ENCODE peak calls at places on chromosomes 1 and 21, in seven cellular contexts. Z is MCF 10A, R is RWPE1, K is ELR, F is fibroblast of lung, H is Right ventricle myocardium superior, P is left kidney. T is an unnamed sample.
A peak's percentile ranks its signal among the peaks of the same experiment; 100 is the strongest.

GRCh38 chr1:184709418-184709817 is 45.2 kb downstream of the EDEM3 start:
- DNase-seq in K (no peak), H (no peak), F (no peak), Z (no peak), P (no peak), R (no peak), T (no peak)

GRCh38 chr1:64540265-64540791 is 70.4 kb downstream of the CACHD1 start:
- DNase-seq in F (peak; percentile 51), H (no peak), Z (no peak), R (no peak), K (peak; percentile 43), P (peak; percentile 68), T (no peak)

GRCh38 chr1:244329591-244330317 is 122.0 kb downstream of the ADSS2 start:
- DNase-seq in K (peak; percentile 15), R (no peak), P (no peak), F (no peak), H (no peak), Z (peak; percentile 48), T (no peak)

GRCh38 chr1:59828160-59828559 is 13.4 kb downstream of the HOOK1 start:
- DNase-seq in R (no peak), H (no peak), P (no peak), Z (no peak), K (no peak), F (no peak), T (no peak)

GRCh38 chr1:19814681-19815503 is at the start of gene RNF186:
- DNase-seq in K (no peak), P (peak; percentile 81), Z (no peak), R (no peak), H (no peak), F (no peak), T (no peak)

GRCh38 chr1:239909894-239910293 is 181.8 kb upstream of the FMN2 start:
- DNase-seq in F (peak; percentile 55), K (peak; percentile 85), R (peak; percentile 77), P (no peak), H (no peak), Z (peak; percentile 97), T (no peak)

GRCh38 chr1:165403835-165404482 is 41.0 kb downstream of the RXRG start:
- DNase-seq in K (peak; percentile 41), F (peak; percentile 2), R (peak; percentile 50), Z (peak; percentile 65), P (peak; percentile 62), H (no peak), T (peak; percentile 9)

GRCh38 chr21:25983745-25984144 is 186.8 kb downstream of the APP start:
- DNase-seq in Z (no peak), K (no peak), H (no peak), F (no peak), P (no peak), R (no peak), T (no peak)

GRCh38 chr1:219088778-219089557 is 84.7 kb upstream of the LYPLAL1 start:
- DNase-seq in Z (peak; percentile 100), F (peak; percentile 95), P (no peak), R (peak; percentile 90), K (peak; percentile 95), H (peak; percentile 61), T (no peak)

GRCh38 chr1:44842763-44843655 is at the start of gene PTCH2:
- DNase-seq in Z (no peak), F (peak; percentile 66), P (peak; percentile 98), K (peak; percentile 70), H (peak; percentile 81), R (peak; percentile 35), T (no peak)

GRCh38 chr21:17343055-17343454 is 169.8 kb upstream of the CXADR start:
- DNase-seq in P (peak; percentile 66), H (no peak), Z (peak; percentile 75), R (peak; percentile 13), F (peak; percentile 26), K (peak; percentile 28), T (no peak)

GRCh38 chr1:214547747-214548146 is 3.7 kb downstream of the PTPN14 start:
- DNase-seq in H (no peak), K (no peak), R (no peak), Z (no peak), P (no peak), F (no peak), T (no peak)

GRCh38 chr1:15945011-15945831 is 30.7 kb downstream of the ZBTB17 start:
- DNase-seq in P (no peak), R (no peak), H (no peak), K (no peak), Z (no peak), F (no peak), T (no peak)

GRCh38 chr1:21843996-21844395 is 31.9 kb downstream of the LDLRAD2 start:
- DNase-seq in K (no peak), Z (no peak), P (no peak), R (no peak), H (no peak), F (no peak), T (no peak)

GRCh38 chr1:201171063-201172036 is 17.1 kb upstream of the TMEM9 start:
- DNase-seq in K (peak; percentile 50), F (peak; percentile 36), H (peak; percentile 69), P (peak; percentile 87), R (no peak), Z (peak; percentile 32), T (peak; percentile 40)

GRCh38 chr1:15681346-15682290 is 2.5 kb upstream of the PLEKHM2 start:
- DNase-seq in Z (no peak), F (no peak), P (no peak), K (no peak), H (no peak), R (peak; percentile 44), T (no peak)